ENCODE peak calls at places on chromosomes 7 and 10, in seven cellular contexts. K is hepatic stellate cell; H is iPS-NIHi11; Q is stimulated activated CD4-positive, alpha-beta T cell treated with anti-CD3 and anti-CD28 coated beads, TNF-alpha, amount 100 ng/mL, for 4 hours; S is activated B cell treated with CpG ODN at 0.5 μM for 24 hours; O is NCI-H187; F is ELF-1. Y is an unnamed sample.

GRCh38 chr10:7248148-7248547 is 162.7 kb downstream of the SFMBT2 start:
- DNase-seq in Q (no peak), F (no peak), O (no peak), K (no peak), S (no peak), H (no peak), Y (no peak)

GRCh38 chr7:19448091-19448490 is 260.7 kb downstream of the POLR1F start:
- DNase-seq in S (no peak), O (no peak), F (no peak), K (no peak), H (no peak), Q (no peak), Y (no peak)

GRCh38 chr10:132040046-132040445 is 25.7 kb upstream of the JAKMIP3 start:
- DNase-seq in Q (no peak), S (no peak), F (no peak), O (no peak), K (no peak), H (no peak), Y (no peak)

GRCh38 chr10:122172311-122173008 is 98.6 kb upstream of the BTBD16 start:
- DNase-seq in S (no peak), O (no peak), F (peak; percentile 33), H (no peak), K (no peak), Q (no peak), Y (no peak)

GRCh38 chr10:35011771-35012191 is 78.4 kb downstream of the CUL2 start:
- DNase-seq in K (no peak), O (no peak), F (no peak), H (no peak), Q (no peak), S (no peak), Y (no peak)

GRCh38 chr7:154911862-154912261 is 91.1 kb downstream of the PAXIP1 start:
- DNase-seq in O (no peak), H (no peak), S (no peak), Q (no peak), F (no peak), K (no peak), Y (no peak)

GRCh38 chr7:137169282-137169698 is 174.2 kb downstream of the PTN start:
- DNase-seq in K (peak; percentile 56), F (peak; percentile 88), O (peak; percentile 39), S (no peak), H (peak; percentile 72), Q (no peak), Y (no peak)

GRCh38 chr10:525565-526315 is 163.7 kb downstream of the DIP2C start:
- DNase-seq in S (no peak), Q (no peak), O (no peak), F (no peak), H (no peak), K (no peak), Y (no peak)

GRCh38 chr7:25382175-25382574 is 153.9 kb upstream of the NPVF start:
- DNase-seq in F (no peak), O (no peak), Q (no peak), S (no peak), K (no peak), H (no peak), Y (no peak)

GRCh38 chr10:72250666-72251065 is 23.1 kb upstream of the DDIT4 start:
- DNase-seq in O (no peak), Q (no peak), S (no peak), K (no peak), F (peak; percentile 30), H (no peak), Y (no peak)

GRCh38 chr7:24401628-24402593 is 117.9 kb downstream of the NPY start:
- DNase-seq in Q (no peak), H (no peak), F (peak; percentile 53), O (no peak), S (no peak), K (no peak), Y (no peak)

GRCh38 chr10:52783726-52784125 is 11.1 kb upstream of the MBL2 start:
- DNase-seq in Q (no peak), H (no peak), S (no peak), F (no peak), O (no peak), K (no peak), Y (no peak)

GRCh38 chr10:112379635-112380296 is 5.8 kb downstream of the ACSL5 start:
- DNase-seq in H (no peak), O (no peak), K (peak; percentile 19), S (no peak), Q (no peak), F (no peak), Y (no peak)

GRCh38 chr7:122200888-122201287 is 56.8 kb upstream of the AASS start:
- DNase-seq in K (no peak), O (no peak), F (no peak), S (no peak), Q (no peak), H (no peak), Y (no peak)

Y was measured in left lung.